ENCODE peak calls at places on chromosomes 3 and 15, in five cellular contexts. One of them, this sample, is unnamed.

GRCh38 chr3:112671930-112672715 is 31.2 kb upstream of the CCDC80 start:
- DNase-seq in aorta: no peak
- DNase-seq in KG1: no peak
- DNase-seq in left lung: no peak
- DNase-seq in heart left ventricle: no peak
- DNase-seq in this sample: no peak

GRCh38 chr3:43262194-43262593 is 24.1 kb upstream of the SNRK start:
- DNase-seq in aorta: no peak
- DNase-seq in KG1: no peak
- DNase-seq in left lung: no peak
- DNase-seq in heart left ventricle: no peak
- DNase-seq in this sample: no peak

GRCh38 chr15:100330629-100331215 is 11.1 kb downstream of the ADAMTS17 start:
- DNase-seq in aorta: no peak
- DNase-seq in KG1: peak
- DNase-seq in left lung: no peak
- DNase-seq in heart left ventricle: no peak
- DNase-seq in this sample: no peak

GRCh38 chr3:143099690-143100089 is 19.9 kb upstream of the CHST2 start:
- DNase-seq in aorta: no peak
- DNase-seq in KG1: no peak
- DNase-seq in left lung: no peak
- DNase-seq in heart left ventricle: no peak
- DNase-seq in this sample: no peak

GRCh38 chr15:59191855-59192237 is 14.8 kb upstream of the LDHAL6B start:
- DNase-seq in aorta: no peak
- DNase-seq in KG1: no peak
- DNase-seq in left lung: no peak
- DNase-seq in heart left ventricle: no peak
- DNase-seq in this sample: no peak

GRCh38 chr15:88089019-88089603 is 167.4 kb downstream of the NTRK3 start:
- DNase-seq in aorta: peak
- DNase-seq in KG1: no peak
- DNase-seq in left lung: no peak
- DNase-seq in heart left ventricle: no peak
- DNase-seq in this sample: no peak

GRCh38 chr3:49484471-49484870 is 14.4 kb downstream of the DAG1 start:
- DNase-seq in aorta: no peak
- DNase-seq in KG1: no peak
- DNase-seq in left lung: no peak
- DNase-seq in heart left ventricle: no peak
- DNase-seq in this sample: peak

GRCh38 chr15:48176097-48176496 is 2.0 kb downstream of the MYEF2 start:
- DNase-seq in aorta: no peak
- DNase-seq in KG1: no peak
- DNase-seq in left lung: no peak
- DNase-seq in heart left ventricle: no peak
- DNase-seq in this sample: no peak

GRCh38 chr3:16838561-16838960 is 46.2 kb upstream of the PLCL2 start:
- DNase-seq in aorta: no peak
- DNase-seq in KG1: no peak
- DNase-seq in left lung: no peak
- DNase-seq in heart left ventricle: peak
- DNase-seq in this sample: no peak

GRCh38 chr15:78761891-78762385 is 49.3 kb downstream of the ADAMTS7 start:
- DNase-seq in aorta: peak
- DNase-seq in KG1: no peak
- DNase-seq in left lung: no peak
- DNase-seq in heart left ventricle: no peak
- DNase-seq in this sample: peak

GRCh38 chr15:40439461-40440299 is 1.1 kb upstream of the BAHD1 start:
- DNase-seq in aorta: no peak
- DNase-seq in KG1: no peak
- DNase-seq in left lung: peak
- DNase-seq in heart left ventricle: peak
- DNase-seq in this sample: no peak

GRCh38 chr3:161295325-161295724 is 74.2 kb downstream of the NMD3 start:
- DNase-seq in aorta: no peak
- DNase-seq in KG1: no peak
- DNase-seq in left lung: no peak
- DNase-seq in heart left ventricle: no peak
- DNase-seq in this sample: no peak

GRCh38 chr3:157176108-157176507 is 16.2 kb upstream of the CCNL1 start:
- DNase-seq in aorta: no peak
- DNase-seq in KG1: no peak
- DNase-seq in left lung: no peak
- DNase-seq in heart left ventricle: no peak
- DNase-seq in this sample: no peak

GRCh38 chr3:138365253-138365555 is 16.8 kb downstream of the MRAS start:
- DNase-seq in aorta: no peak
- DNase-seq in KG1: no peak
- DNase-seq in left lung: no peak
- DNase-seq in heart left ventricle: no peak
- DNase-seq in this sample: no peak

GRCh38 chr3:24763421-24763820 is 268.8 kb upstream of the THRB start:
- DNase-seq in aorta: no peak
- DNase-seq in KG1: no peak
- DNase-seq in left lung: no peak
- DNase-seq in heart left ventricle: no peak
- DNase-seq in this sample: no peak

GRCh38 chr15:94348084-94348483 is 116.7 kb downstream of the MCTP2 start:
- DNase-seq in aorta: no peak
- DNase-seq in KG1: no peak
- DNase-seq in left lung: no peak
- DNase-seq in heart left ventricle: no peak
- DNase-seq in this sample: no peak

GRCh38 chr3:35322070-35322469 is 317.3 kb upstream of the ARPP21 start:
- DNase-seq in aorta: no peak
- DNase-seq in KG1: no peak
- DNase-seq in left lung: no peak
- DNase-seq in heart left ventricle: no peak
- DNase-seq in this sample: no peak

GRCh38 chr3:126515066-126515706 is 2.4 kb downstream of the UROC1 start:
- DNase-seq in aorta: peak
- DNase-seq in KG1: no peak
- DNase-seq in left lung: peak
- DNase-seq in heart left ventricle: peak
- DNase-seq in this sample: peak

GRCh38 chr3:196778755-196779154 is 39.1 kb downstream of the PAK2 start:
- DNase-seq in aorta: no peak
- DNase-seq in KG1: no peak
- DNase-seq in left lung: no peak
- DNase-seq in heart left ventricle: no peak
- DNase-seq in this sample: no peak

GRCh38 chr3:129611812-129612349 is 5.4 kb upstream of the PLXND1 start:
- DNase-seq in aorta: peak
- DNase-seq in KG1: no peak
- DNase-seq in left lung: no peak
- DNase-seq in heart left ventricle: peak
- DNase-seq in this sample: peak

GRCh38 chr3:123395235-123395634 is 53.7 kb downstream of the ADCY5 start:
- DNase-seq in aorta: no peak
- DNase-seq in KG1: no peak
- DNase-seq in left lung: no peak
- DNase-seq in heart left ventricle: peak
- DNase-seq in this sample: no peak

GRCh38 chr15:75591655-75592364 is 12.7 kb upstream of the PTPN9 start:
- DNase-seq in aorta: no peak
- DNase-seq in KG1: no peak
- DNase-seq in left lung: no peak
- DNase-seq in heart left ventricle: no peak
- DNase-seq in this sample: no peak

GRCh38 chr3:146134348-146135117 is 26.5 kb downstream of the PLOD2 start:
- DNase-seq in aorta: no peak
- DNase-seq in KG1: no peak
- DNase-seq in left lung: no peak
- DNase-seq in heart left ventricle: no peak
- DNase-seq in this sample: no peak

GRCh38 chr3:128498127-128498626 is 5.2 kb upstream of the GATA2 start:
- DNase-seq in aorta: no peak
- DNase-seq in KG1: no peak
- DNase-seq in left lung: no peak
- DNase-seq in heart left ventricle: no peak
- DNase-seq in this sample: no peak

GRCh38 chr15:23069496-23070166 is 30.3 kb upstream of the TUBGCP5 start:
- DNase-seq in aorta: no peak
- DNase-seq in KG1: no peak
- DNase-seq in left lung: no peak
- DNase-seq in heart left ventricle: no peak
- DNase-seq in this sample: no peak

GRCh38 chr3:11272913-11273574 is 847 bp downstream of the ATG7 start:
- DNase-seq in aorta: no peak
- DNase-seq in KG1: no peak
- DNase-seq in left lung: no peak
- DNase-seq in heart left ventricle: no peak
- DNase-seq in this sample: no peak

GRCh38 chr15:77706482-77707244 is 74.0 kb upstream of the LINGO1 start:
- DNase-seq in aorta: no peak
- DNase-seq in KG1: no peak
- DNase-seq in left lung: no peak
- DNase-seq in heart left ventricle: no peak
- DNase-seq in this sample: no peak

GRCh38 chr15:78193731-78194567 is 40.4 kb downstream of the ACSBG1 start:
- DNase-seq in aorta: no peak
- DNase-seq in KG1: no peak
- DNase-seq in left lung: no peak
- DNase-seq in heart left ventricle: no peak
- DNase-seq in this sample: no peak

GRCh38 chr15:57873564-57874209 is 167.2 kb downstream of the POLR2M start:
- DNase-seq in aorta: no peak
- DNase-seq in KG1: no peak
- DNase-seq in left lung: no peak
- DNase-seq in heart left ventricle: no peak
- DNase-seq in this sample: no peak

GRCh38 chr15:36758800-36759199 is 179.4 kb downstream of the CDIN1 start:
- DNase-seq in aorta: no peak
- DNase-seq in KG1: no peak
- DNase-seq in left lung: no peak
- DNase-seq in heart left ventricle: no peak
- DNase-seq in this sample: no peak

GRCh38 chr3:1183320-1184048 is 90.7 kb downstream of the CNTN6 start:
- DNase-seq in aorta: no peak
- DNase-seq in KG1: no peak
- DNase-seq in left lung: no peak
- DNase-seq in heart left ventricle: no peak
- DNase-seq in this sample: no peak

GRCh38 chr3:31571325-31571724 is 38.6 kb downstream of the STT3B start:
- DNase-seq in aorta: no peak
- DNase-seq in KG1: no peak
- DNase-seq in left lung: no peak
- DNase-seq in heart left ventricle: no peak
- DNase-seq in this sample: no peak

GRCh38 chr3:38117748-38118420 is 19.0 kb downstream of the ACAA1 start:
- DNase-seq in aorta: peak
- DNase-seq in KG1: peak
- DNase-seq in left lung: peak
- DNase-seq in heart left ventricle: peak
- DNase-seq in this sample: peak

GRCh38 chr3:17938313-17938712 is 195.9 kb upstream of the TBC1D5 start:
- DNase-seq in aorta: no peak
- DNase-seq in KG1: no peak
- DNase-seq in left lung: no peak
- DNase-seq in heart left ventricle: no peak
- DNase-seq in this sample: no peak

GRCh38 chr3:67559029-67559605 is 95.3 kb downstream of the SUCLG2 start:
- DNase-seq in aorta: no peak
- DNase-seq in KG1: no peak
- DNase-seq in left lung: no peak
- DNase-seq in heart left ventricle: no peak
- DNase-seq in this sample: no peak

GRCh38 chr3:100518244-100518643 is 25.8 kb downstream of the TMEM45A start:
- DNase-seq in aorta: no peak
- DNase-seq in KG1: no peak
- DNase-seq in left lung: no peak
- DNase-seq in heart left ventricle: no peak
- DNase-seq in this sample: no peak

GRCh38 chr3:100941451-100941850 is 51.8 kb downstream of the ABI3BP start:
- DNase-seq in aorta: no peak
- DNase-seq in KG1: no peak
- DNase-seq in left lung: no peak
- DNase-seq in heart left ventricle: no peak
- DNase-seq in this sample: no peak

GRCh38 chr3:151905647-151906046 is 32.2 kb downstream of the SUCNR1 start:
- DNase-seq in aorta: no peak
- DNase-seq in KG1: no peak
- DNase-seq in left lung: no peak
- DNase-seq in heart left ventricle: no peak
- DNase-seq in this sample: no peak